ENCODE peak calls at places on chromosomes 13 and 19, in nine cellular contexts. L, T, K, D, H, F, I, S and A are unnamed samples.

GRCh38 chr13:80050252-80050651 is 290.7 kb downstream of the SPRY2 start:
- DNase-seq in D (no peak), L (no peak), I (no peak), K (no peak), F (no peak), T (no peak), H (no peak), S (no peak), A (no peak)

GRCh38 chr13:58907347-58907746 is 1256.4 kb downstream of the DIAPH3 start:
- DNase-seq in L (no peak), S (no peak), F (no peak), I (no peak), K (no peak), T (no peak), H (no peak), D (no peak), A (no peak)

GRCh38 chr19:41364546-41365391 is 820 bp upstream of the B9D2 start:
- DNase-seq in T (no peak), K (no peak), L (no peak), F (no peak), H (no peak), S (no peak), I (no peak), D (no peak), A (no peak)

GRCh38 chr13:24564881-24565280 is 52.3 kb upstream of the PARP4 start:
- DNase-seq in H (no peak), S (no peak), I (no peak), L (no peak), T (no peak), K (no peak), D (no peak), F (no peak), A (no peak)

GRCh38 chr19:54319049-54319448 is 6.1 kb upstream of the LILRA5 start:
- DNase-seq in D (no peak), S (no peak), K (no peak), H (no peak), T (no peak), L (no peak), F (no peak), I (no peak), A (no peak)

GRCh38 chr19:30287973-30288372 is 84.2 kb upstream of the ZNF536 start:
- DNase-seq in T (no peak), K (no peak), I (no peak), L (no peak), H (no peak), F (no peak), D (no peak), S (no peak), A (no peak)

GRCh38 chr19:43776285-43776684 is 4.5 kb downstream of the KCNN4 start:
- DNase-seq in T (no peak), S (no peak), D (no peak), L (no peak), F (no peak), H (no peak), K (no peak), I (no peak), A (no peak)

GRCh38 chr19:11279505-11280236 is 16.3 kb upstream of the TSPAN16 start:
- DNase-seq in S (no peak), I (no peak), L (no peak), H (no peak), T (no peak), F (no peak), D (no peak), K (no peak), A (no peak)

GRCh38 chr13:46181799-46182490 is at the start of gene LCP1:
- DNase-seq in T (no peak), D (no peak), H (no peak), K (no peak), L (no peak), F (peak; percentile 41), I (no peak), S (no peak), A (no peak)

GRCh38 chr19:6260376-6260775 is 19.4 kb downstream of the MLLT1 start:
- DNase-seq in I (no peak), S (no peak), D (no peak), T (peak; percentile 72), F (no peak), H (no peak), K (no peak), L (no peak), A (no peak)

DNA sequence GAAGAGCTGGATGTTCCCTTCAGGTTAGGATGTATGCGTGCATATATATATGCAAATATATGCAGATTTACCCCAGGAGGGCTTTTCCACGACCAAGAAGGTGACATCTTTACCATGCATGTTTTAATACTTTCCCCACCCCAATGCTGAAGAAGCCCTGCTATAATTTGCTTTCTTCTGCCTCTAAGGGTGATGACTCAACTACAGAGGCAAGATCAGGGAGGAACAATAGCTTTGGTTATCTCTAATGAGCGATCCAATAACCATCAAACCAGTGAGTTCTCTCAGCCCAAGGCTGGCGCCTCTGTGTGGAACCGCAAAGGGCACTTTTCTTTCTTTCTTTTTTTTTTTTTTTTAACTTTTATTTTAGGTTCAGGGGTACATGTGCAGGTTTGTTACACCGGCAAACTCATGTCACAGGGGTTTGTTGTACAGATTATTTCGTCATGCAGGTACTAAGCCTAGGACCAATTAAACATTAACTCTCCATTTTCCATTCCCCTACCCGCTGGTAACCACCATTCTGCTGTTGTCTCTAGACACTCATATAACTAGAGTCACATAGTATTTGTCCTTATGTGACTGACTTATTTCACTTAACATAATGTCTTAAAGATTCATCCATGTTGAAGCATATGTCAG is 25.7 kb upstream of the UBE2L5 start:
- DNase-seq in D (no peak), I (no peak), F (no peak), S (no peak), T (no peak), H (no peak), L (no peak), K (no peak), A (no peak)
- H3K4me3 ChIP-seq in D (no peak overlapping the region), I (no peak overlapping the region), F (no peak overlapping the region), S (no peak overlapping the region), T (no peak overlapping the region), H (no peak overlapping the region), L (no peak overlapping the region), K (peak overlapping the region; percentile 99), A (no peak overlapping the region)

GRCh38 chr13:111387945-111388600 is 67.6 kb downstream of the TEX29 start:
- DNase-seq in L (no peak), F (no peak), K (no peak), I (no peak), D (no peak), T (peak; percentile 45), H (no peak), S (no peak), A (no peak)

GRCh38 chr13:111393221-111393790 is 72.9 kb downstream of the TEX29 start:
- DNase-seq in I (no peak), K (no peak), H (no peak), L (no peak), F (no peak), S (no peak), T (peak; percentile 41), D (no peak), A (no peak)

GRCh38 chr13:111388851-111389500 is 68.5 kb downstream of the TEX29 start:
- DNase-seq in L (no peak), T (peak; percentile 62), F (no peak), S (no peak), K (no peak), D (no peak), H (no peak), I (no peak), A (no peak)

GRCh38 chr13:111389621-111390521 is 69.4 kb downstream of the TEX29 start:
- DNase-seq in L (no peak), H (no peak), K (no peak), T (peak; percentile 37), I (no peak), S (no peak), D (no peak), F (no peak), A (no peak)

DNA sequence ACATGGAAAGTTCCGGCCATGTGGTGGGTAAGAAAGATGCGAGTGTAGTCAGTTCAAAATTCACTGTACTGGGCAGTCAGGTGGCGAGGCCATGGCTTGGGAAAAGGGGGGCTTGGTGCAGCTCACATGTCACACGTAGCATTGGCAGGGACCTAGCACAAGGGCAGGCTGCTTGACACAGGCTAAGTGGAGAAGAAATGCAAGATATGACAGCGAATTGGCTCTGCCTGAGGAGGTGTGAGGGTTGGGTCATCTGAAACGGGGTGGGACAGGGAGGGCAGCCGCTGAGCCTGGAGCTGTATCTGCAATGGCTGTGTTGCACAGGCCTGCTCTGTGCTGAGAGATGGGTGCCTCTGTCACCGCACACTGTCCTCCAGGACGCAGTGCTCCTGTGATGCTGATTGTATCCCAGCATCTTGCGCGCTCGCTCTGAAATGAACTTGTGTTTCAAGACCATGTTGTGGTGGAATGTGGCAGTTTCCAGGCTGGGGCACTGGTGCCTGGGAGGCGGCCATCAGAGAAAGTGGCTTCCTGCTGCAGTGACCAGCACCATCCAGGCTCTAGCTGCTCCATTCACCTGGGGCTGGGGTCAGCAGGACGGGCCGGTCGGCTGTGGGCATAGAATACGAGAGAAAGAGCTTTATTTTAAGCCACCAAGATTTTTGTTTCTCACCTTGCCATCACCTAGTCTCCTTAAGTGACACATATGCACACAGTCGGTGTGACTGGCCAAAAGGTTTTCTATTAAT is 70.3 kb downstream of the TEX29 start:
- DNase-seq in T (peak; percentile 61), H (no peak), D (no peak), L (no peak), K (no peak), F (no peak), S (no peak), I (no peak), A (no peak)
- H3K4me3 ChIP-seq in T (no peak overlapping the region), H (no peak overlapping the region), D (no peak overlapping the region), L (no peak overlapping the region), K (no peak overlapping the region), F (no peak overlapping the region), S (no peak overlapping the region), I (no peak overlapping the region), A (no peak overlapping the region)

GRCh38 chr19:35346193-35347052 is 1.3 kb upstream of the FFAR1 start:
- DNase-seq in I (no peak), S (no peak), K (no peak), H (no peak), D (no peak), L (no peak), T (peak; percentile 70), F (peak; percentile 42), A (peak; percentile 58)

GRCh38 chr19:35348909-35349611 is 1.4 kb downstream of the FFAR1 start:
- DNase-seq in D (no peak), I (no peak), F (no peak), L (peak; percentile 87), K (no peak), H (no peak), S (peak; percentile 40), T (peak; percentile 62), A (peak; percentile 47)

GRCh38 chr19:35347171-35347929 is at the start of gene FFAR1:
- DNase-seq in L (no peak), K (no peak), I (no peak), T (peak; percentile 51), S (no peak), F (no peak), D (no peak), H (no peak), A (no peak)

GRCh38 chr19:35349614-35350521 is 2.2 kb downstream of the FFAR1 start:
- DNase-seq in F (no peak), I (no peak), L (peak; percentile 24), S (no peak), H (no peak), D (no peak), K (no peak), T (peak; percentile 68), A (no peak)

GRCh38 chr19:35347930-35348298 is 212 bp downstream of the FFAR1 start:
- DNase-seq in H (no peak), L (no peak), S (no peak), I (no peak), F (no peak), D (no peak), K (no peak), T (peak; percentile 10), A (peak; percentile 4)
- H3K4me3 ChIP-seq in H (no peak overlapping the region), L (no peak overlapping the region), S (no peak overlapping the region), I (no peak overlapping the region), F (no peak overlapping the region), D (no peak overlapping the region), K (no peak overlapping the region), T (no peak overlapping the region), A (no peak overlapping the region)

GRCh38 chr13:112740502-112741131 is 50.8 kb downstream of the ATP11A start:
- DNase-seq in I (peak; percentile 86), S (no peak), D (peak; percentile 79), F (peak; percentile 47), H (peak; percentile 82), T (no peak), K (no peak), L (peak; percentile 75), A (peak; percentile 87)
- H3K4me3 ChIP-seq in I (peak overlapping the region; percentile 29), S (no peak overlapping the region), D (peak overlapping the region; percentile 35), F (no peak overlapping the region), H (no peak overlapping the region), T (no peak overlapping the region), K (no peak overlapping the region), L (no peak overlapping the region), A (peak overlapping the region; percentile 3)